ENCODE peak calls at places on chromosomes 7 and 10, in four cellular contexts. T is left lung, Y is astrocyte of the cerebellum, B is dorsolateral prefrontal cortex. Q is an unnamed sample.

GRCh38 chr7:82284936-82285519 is 158.5 kb downstream of the CACNA2D1 start:
- DNase-seq in B (no peak), Y (peak; percentile 19), T (no peak), Q (no peak)

GRCh38 chr10:71064413-71065118 is 147.8 kb upstream of the UNC5B start:
- DNase-seq in Y (no peak), T (no peak), B (no peak), Q (no peak)

GRCh38 chr7:16066805-16067459 is 354.4 kb downstream of the CRPPA start:
- DNase-seq in B (no peak), Y (no peak), T (no peak), Q (no peak)

GRCh38 chr7:12031638-12032037 is 179.5 kb upstream of the TMEM106B start:
- DNase-seq in B (no peak), T (no peak), Y (peak; percentile 13), Q (no peak)

GRCh38 chr7:107089627-107090026 is 45.1 kb downstream of the PRKAR2B start:
- DNase-seq in T (no peak), Y (no peak), B (no peak), Q (no peak)

GRCh38 chr10:99432047-99432446 is 1.6 kb upstream of the GOT1 start:
- DNase-seq in B (no peak), T (no peak), Y (no peak), Q (no peak)

GRCh38 chr7:84176716-84177115 is 17.9 kb downstream of the SEMA3A start:
- DNase-seq in B (no peak), T (no peak), Y (no peak), Q (no peak)

GRCh38 chr7:132117181-132117580 is 459.1 kb downstream of the PLXNA4 start:
- DNase-seq in T (no peak), Y (peak; percentile 12), B (no peak), Q (no peak)

GRCh38 chr10:31694929-31695837 is 233.4 kb downstream of the ARHGAP12 start:
- DNase-seq in B (no peak), T (no peak), Y (no peak), Q (no peak)

GRCh38 chr7:117004899-117005298 is 51.6 kb downstream of the ST7 start:
- DNase-seq in T (no peak), Y (no peak), B (no peak), Q (no peak)

GRCh38 chr7:128350708-128351295 is 7.1 kb upstream of the RBM28 start:
- DNase-seq in B (no peak), T (no peak), Y (no peak), Q (no peak)

GRCh38 chr7:140165422-140165821 is 11.4 kb downstream of the KDM7A start:
- DNase-seq in Y (no peak), B (no peak), T (no peak), Q (no peak)

GRCh38 chr7:119937745-119938144 is 335.2 kb upstream of the KCND2 start:
- DNase-seq in B (no peak), Y (no peak), T (no peak), Q (no peak)

GRCh38 chr7:119936876-119937275 is 336.1 kb upstream of the KCND2 start:
- DNase-seq in T (no peak), B (no peak), Y (no peak), Q (no peak)

GRCh38 chr7:119931230-119931824 is 341.6 kb upstream of the KCND2 start:
- DNase-seq in Y (peak; percentile 49), B (no peak), T (no peak), Q (no peak)

GRCh38 chr7:119929891-119930290 is 343.1 kb upstream of the KCND2 start:
- DNase-seq in T (no peak), Y (peak; percentile 3), B (no peak), Q (no peak)

GRCh38 chr7:119935418-119936025 is 337.5 kb upstream of the KCND2 start:
- DNase-seq in Y (peak; percentile 31), B (no peak), T (no peak), Q (no peak)
- TF ChIP-seq CTCF in Y (no peak), B (peak; percentile 53), T (no peak), Q (no peak)

DNA sequence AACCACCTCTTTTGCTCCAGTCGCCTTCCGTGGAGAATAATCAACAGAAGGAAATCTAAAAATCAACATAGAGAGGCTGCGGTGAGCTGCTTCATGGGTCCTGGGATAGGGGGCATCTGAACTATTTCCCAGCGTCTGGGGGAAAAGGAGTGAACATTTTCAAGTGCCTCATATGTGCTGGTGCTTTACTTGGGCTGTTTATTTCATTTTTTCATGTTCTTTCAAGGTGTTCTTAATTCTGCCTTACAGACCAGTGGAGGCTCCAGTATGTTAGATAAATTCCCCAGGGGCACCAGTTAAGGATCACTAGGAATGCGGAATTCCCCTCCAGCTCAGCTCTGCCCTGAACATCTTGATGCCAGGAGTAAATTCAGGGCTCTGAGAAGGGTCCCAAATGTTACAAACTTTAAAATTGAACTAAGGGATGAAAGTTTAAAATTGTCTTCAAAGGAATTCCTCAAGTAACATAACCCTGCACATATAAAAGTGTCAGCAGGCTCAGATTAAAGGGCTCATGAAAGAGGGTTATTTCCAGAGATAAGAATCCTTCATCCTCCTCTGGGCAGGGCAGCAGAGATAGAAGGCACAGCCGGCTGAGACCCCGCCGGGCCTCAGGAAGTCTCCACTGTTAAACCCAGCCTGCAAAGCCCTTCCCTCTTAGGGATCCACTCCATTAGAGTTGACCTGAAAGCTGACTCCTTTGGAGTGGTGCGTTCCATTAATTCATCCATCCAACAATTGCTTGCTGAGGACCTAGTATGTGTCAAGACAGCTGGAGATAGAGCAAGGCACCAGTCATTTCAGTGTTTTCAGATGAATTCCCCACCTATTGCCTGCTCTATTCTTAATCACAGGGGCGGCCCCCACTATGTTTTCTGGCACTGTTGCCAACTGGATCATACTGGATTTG is 345.8 kb downstream of the KCNMA1 start:
- DNase-seq in T (no peak), Y (no peak), B (no peak), Q (no peak)
- TF ChIP-seq CTCF in T (no peak), Y (no peak), B (no peak), Q (no peak)

GRCh38 chr10:18216482-18216881 is 76.3 kb downstream of the CACNB2 start:
- DNase-seq in B (no peak), Y (peak; percentile 32), T (no peak), Q (no peak)
- TF ChIP-seq CTCF in B (peak; percentile 30), Y (peak; percentile 75), T (peak; percentile 20), Q (no peak)

DNA sequence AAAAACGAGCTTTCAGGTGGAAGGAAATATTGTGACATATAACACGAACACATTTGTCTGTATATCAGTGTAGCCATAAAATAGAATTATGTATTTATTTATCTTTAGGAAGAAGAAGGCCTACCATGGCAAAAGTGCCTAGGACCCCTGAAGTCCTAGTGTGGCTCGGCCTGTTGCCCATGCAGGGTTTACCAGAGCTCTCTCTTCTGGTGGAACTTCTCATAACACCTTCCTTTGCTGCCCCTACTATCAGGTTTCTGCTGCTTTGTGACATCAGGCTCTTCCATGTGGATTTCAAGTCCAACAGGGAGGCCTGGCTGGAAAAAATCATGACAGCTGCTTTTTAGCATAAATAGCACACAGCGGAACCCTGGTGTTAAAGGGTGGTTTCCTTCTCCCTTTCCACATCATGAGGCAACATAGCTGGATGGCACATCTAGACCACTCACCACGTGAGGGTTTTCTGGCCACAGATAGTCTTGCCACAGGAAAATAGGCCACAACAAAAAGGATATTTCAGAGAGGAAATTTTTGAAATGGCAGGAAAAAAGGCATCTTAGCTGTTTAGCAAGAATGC is 44.8 kb upstream of the ADO start:
- DNase-seq in Y (no peak), B (no peak), T (no peak), Q (peak; percentile 76)
- TF ChIP-seq CTCF in Y (no peak), B (no peak), T (no peak), Q (no peak)

DNA sequence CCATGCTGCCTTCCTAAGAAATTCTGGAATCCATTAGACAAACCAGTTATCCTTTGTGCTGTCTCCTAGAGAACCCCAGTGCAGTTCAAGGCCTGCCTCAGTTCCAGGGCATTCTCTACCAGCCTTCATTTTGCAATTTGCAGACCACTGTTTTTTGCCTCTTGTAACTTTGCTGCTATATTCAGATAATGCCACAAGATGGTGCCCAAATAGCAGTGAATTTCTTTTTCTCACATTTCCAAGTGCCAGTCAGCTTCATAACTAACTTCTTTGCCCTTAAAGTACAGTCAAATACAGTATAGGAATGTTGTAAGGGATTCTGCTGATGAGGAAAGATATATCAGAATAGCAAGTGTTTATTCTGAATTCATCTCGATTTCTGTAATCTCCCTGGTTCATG is 25.2 kb downstream of the LOXL4 start:
- DNase-seq in Y (peak; percentile 35), T (no peak), B (no peak), Q (no peak)
- TF ChIP-seq CTCF in Y (peak; percentile 58), T (peak; percentile 22), B (peak; percentile 49), Q (peak; percentile 27)

Q was measured in CD14-positive monocyte.